ENCODE peak calls at places on chromosome 7, in five cellular contexts. M is left lung, D is fibroblast of mammary gland, Q is psoas muscle, G is OCI-LY7. Y is an unnamed sample.

GRCh38 chr7:91660734-91661355 is 219.7 kb downstream of the MTERF1 start:
- DNase-seq in G (no peak), M (no peak), Q (no peak), D (peak), Y (no peak)

GRCh38 chr7:46786221-46786951 is 795.5 kb downstream of the TNS3 start:
- DNase-seq in M (no peak), D (peak), Q (no peak), G (no peak), Y (no peak)

GRCh38 chr7:90119178-90119971 is 34.9 kb upstream of the STEAP1 start:
- DNase-seq in Q (peak), D (peak), G (no peak), M (peak), Y (peak)

GRCh38 chr7:128259131-128260056 is 18.3 kb downstream of the LEP start:
- DNase-seq in Q (no peak), M (no peak), G (no peak), D (peak), Y (no peak)

GRCh38 chr7:137718360-137718759 is 128.4 kb downstream of the DGKI start:
- DNase-seq in Q (no peak), D (no peak), G (no peak), M (no peak), Y (no peak)

GRCh38 chr7:74452748-74453320 is 872 bp upstream of the GTF2IRD1 start:
- DNase-seq in D (peak), Q (peak), G (no peak), M (no peak), Y (no peak)

GRCh38 chr7:33832326-33832725 is 73.0 kb upstream of the BMPER start:
- DNase-seq in M (no peak), Q (peak), G (no peak), D (peak), Y (no peak)

GRCh38 chr7:78993341-78993740 is 460.1 kb downstream of the MAGI2 start:
- DNase-seq in G (no peak), M (no peak), D (no peak), Q (no peak), Y (no peak)

GRCh38 chr7:94907026-94907419 is 371 bp upstream of the PPP1R9A start:
- DNase-seq in Q (no peak), G (no peak), M (no peak), D (no peak), Y (no peak)

GRCh38 chr7:14734839-14735321 is 167.7 kb downstream of the DGKB start:
- DNase-seq in M (peak), G (no peak), D (no peak), Q (peak), Y (no peak)

GRCh38 chr7:151115121-151115835 is 29.0 kb downstream of the AGAP3 start:
- DNase-seq in Q (no peak), D (peak), G (no peak), M (peak), Y (peak)

GRCh38 chr7:116549370-116549769 is 24.5 kb downstream of the CAV1 start:
- DNase-seq in Q (no peak), D (no peak), G (no peak), M (no peak), Y (no peak)
- TF ChIP-seq CTCF in Q (no peak), D (no peak), G (no peak), M (no peak), Y (no peak)

GRCh38 chr7:143387156-143387975 is 6.2 kb downstream of the ZYX start:
- DNase-seq in Q (no peak), G (no peak), D (no peak), M (peak), Y (no peak)
- TF ChIP-seq CTCF in Q (no peak), G (no peak), D (peak), M (no peak), Y (no peak)

GRCh38 chr7:37491919-37492694 is 43.4 kb upstream of the ELMO1 start:
- DNase-seq in G (no peak), Q (no peak), D (no peak), M (peak), Y (no peak)
- TF ChIP-seq CTCF in G (peak), Q (no peak), D (no peak), M (no peak), Y (no peak)

GRCh38 chr7:111855161-111855841 is 293.0 kb upstream of the IMMP2L start:
- DNase-seq in D (peak), M (no peak), G (peak), Q (no peak), Y (peak)
- TF ChIP-seq CTCF in D (peak), M (peak), G (peak), Q (peak), Y (peak)

Y was measured in GM20000.